ENCODE peak calls at places on chromosomes 12 and 14, in seven cellular contexts. R, L, G, A, B, Q and V are unnamed samples.

GRCh38 chr12:114767081-114767480 is 83.1 kb upstream of the TBX3 start:
- DNase-seq in Q (no peak), B (no peak), A (no peak), G (no peak), L (no peak), R (no peak), V (no peak)

GRCh38 chr12:124172646-124173045 is 122.2 kb upstream of the RFLNA start:
- DNase-seq in A (no peak), Q (no peak), B (no peak), L (no peak), R (peak), G (no peak), V (no peak)

GRCh38 chr12:89980236-89980635 is 271.6 kb upstream of the ATP2B1 start:
- DNase-seq in L (no peak), R (peak), G (no peak), A (no peak), Q (no peak), B (peak), V (no peak)

GRCh38 chr12:27176765-27177164 is 67.3 kb upstream of the STK38L start:
- DNase-seq in Q (no peak), G (no peak), R (no peak), B (peak), A (no peak), L (no peak), V (no peak)

GRCh38 chr12:77019920-77020319 is 45.4 kb downstream of the E2F7 start:
- DNase-seq in B (no peak), R (no peak), Q (no peak), A (no peak), L (no peak), G (no peak), V (no peak)

GRCh38 chr14:22781606-22782000 is 15.1 kb downstream of the OXA1L start:
- DNase-seq in L (no peak), G (no peak), B (peak), A (no peak), Q (no peak), R (peak), V (no peak)

GRCh38 chr12:114425031-114425626 is 19.2 kb upstream of the TBX5 start:
- DNase-seq in A (no peak), B (peak), L (peak), G (no peak), R (peak), Q (no peak), V (no peak)

GRCh38 chr12:4829161-4829792 is 80.4 kb upstream of the KCNA1 start:
- DNase-seq in G (no peak), A (no peak), Q (peak), B (no peak), R (no peak), L (no peak), V (no peak)

GRCh38 chr14:68047910-68048309 is 228.3 kb downstream of the RAD51B start:
- DNase-seq in B (peak), R (peak), Q (no peak), A (no peak), L (no peak), G (no peak), V (no peak)

GRCh38 chr12:126747530-126748149 is 1519.3 kb upstream of the TMEM132C start:
- DNase-seq in G (peak), Q (peak), R (peak), B (peak), L (peak), A (peak), V (peak)

GRCh38 chr12:92543872-92544271 is 158.9 kb upstream of the PLEKHG7 start:
- DNase-seq in A (no peak), Q (peak), R (no peak), L (no peak), B (no peak), G (no peak), V (no peak)

GRCh38 chr12:89962648-89963047 is 254.0 kb upstream of the ATP2B1 start:
- DNase-seq in G (no peak), A (peak), Q (no peak), B (peak), L (no peak), R (no peak), V (no peak)

GRCh38 chr14:21039585-21040369 is 2.4 kb upstream of the RNASE7 start:
- DNase-seq in A (peak), Q (peak), R (peak), G (no peak), B (peak), L (peak), V (no peak)

GRCh38 chr12:70920251-70920851 is at the start of gene PTPRR:
- DNase-seq in A (no peak), B (no peak), R (no peak), Q (no peak), G (no peak), L (peak), V (no peak)

GRCh38 chr14:61321385-61322010 is at the start of gene PRKCH:
- DNase-seq in Q (peak), R (no peak), L (peak), B (peak), G (peak), A (peak), V (peak)

GRCh38 chr12:6434205-6435180 is 10.3 kb upstream of the CD27 start:
- DNase-seq in A (no peak), R (no peak), Q (peak), G (no peak), B (no peak), L (peak), V (no peak)

GRCh38 chr12:4833053-4833452 is 76.7 kb upstream of the KCNA1 start:
- DNase-seq in B (no peak), R (no peak), A (no peak), G (no peak), L (no peak), Q (no peak), V (no peak)

GRCh38 chr12:113127791-113128199 is 7.8 kb downstream of the RASAL1 start:
- DNase-seq in B (no peak), A (no peak), G (no peak), Q (no peak), L (no peak), R (no peak), V (no peak)

GRCh38 chr14:97994020-97994531 is 1196.9 kb downstream of the VRK1 start:
- DNase-seq in R (no peak), Q (peak), G (no peak), L (no peak), B (no peak), A (no peak), V (no peak)

GRCh38 chr12:70117670-70118069 is 125.6 kb upstream of the CNOT2 start:
- DNase-seq in B (no peak), Q (no peak), A (no peak), G (no peak), R (no peak), L (no peak), V (no peak)

GRCh38 chr14:23538785-23539184 is 12.8 kb downstream of the ZFHX2 start:
- DNase-seq in R (no peak), Q (no peak), L (peak), B (peak), A (no peak), G (no peak), V (no peak)

GRCh38 chr14:35342160-35343010 is 50.2 kb downstream of the PSMA6 start:
- DNase-seq in A (no peak), G (no peak), R (no peak), B (peak), Q (no peak), L (peak), V (no peak)

GRCh38 chr12:11812558-11813421 is 163.3 kb downstream of the ETV6 start:
- DNase-seq in L (peak), R (no peak), B (no peak), G (no peak), A (peak), Q (peak), V (peak)

GRCh38 chr12:30002677-30003076 is 218.9 kb upstream of the TMTC1 start:
- DNase-seq in G (no peak), L (no peak), R (no peak), Q (no peak), A (no peak), B (no peak), V (no peak)

GRCh38 chr14:103103461-103104388 is 9.2 kb downstream of the EXOC3L4 start:
- DNase-seq in B (peak), R (peak), L (peak), G (no peak), A (peak), Q (peak), V (no peak)

GRCh38 chr12:24853094-24853493 is 95.8 kb downstream of the BCAT1 start:
- DNase-seq in R (no peak), A (no peak), Q (no peak), L (no peak), B (no peak), G (no peak), V (no peak)

GRCh38 chr12:96371787-96372699 is 28.2 kb downstream of the CDK17 start:
- DNase-seq in Q (no peak), A (no peak), G (no peak), R (no peak), L (no peak), B (no peak), V (no peak)

GRCh38 chr14:76950043-76951020 is 78.2 kb downstream of the IRF2BPL start:
- DNase-seq in B (peak), L (no peak), A (no peak), G (no peak), R (peak), Q (no peak), V (no peak)

GRCh38 chr12:80892597-80893445 is 44.9 kb downstream of the LIN7A start:
- DNase-seq in A (no peak), L (peak), B (peak), R (peak), Q (peak), G (no peak), V (no peak)

GRCh38 chr12:67442347-67442841 is 173.2 kb downstream of the CAND1 start:
- DNase-seq in Q (no peak), R (no peak), L (no peak), A (peak), B (no peak), G (no peak), V (no peak)

GRCh38 chr12:132954471-132955048 is 1.5 kb downstream of the ZNF605 start:
- DNase-seq in R (no peak), L (peak), G (no peak), A (no peak), B (peak), Q (no peak), V (no peak)

GRCh38 chr12:104605685-104606084 is 148.9 kb downstream of the CHST11 start:
- DNase-seq in B (peak), R (no peak), Q (no peak), A (peak), G (no peak), L (peak), V (no peak)

GRCh38 chr12:45615268-45615667 is 114.2 kb upstream of the ARID2 start:
- DNase-seq in B (peak), Q (no peak), A (no peak), R (peak), G (no peak), L (no peak), V (no peak)

GRCh38 chr12:29054790-29055663 is 94.1 kb upstream of the FAR2 start:
- DNase-seq in B (peak), R (no peak), Q (no peak), A (no peak), L (no peak), G (no peak), V (no peak)

GRCh38 chr12:17028348-17028747 is 422.4 kb upstream of the LMO3 start:
- DNase-seq in L (peak), G (no peak), Q (no peak), A (no peak), R (no peak), B (no peak), V (no peak)
- TF ChIP-seq CTCF in L (peak), G (no peak), Q (no peak), A (no peak), R (no peak), B (no peak), V (no peak)

GRCh38 chr12:48286665-48287064 is 64.1 kb downstream of the ZNF641 start:
- DNase-seq in G (no peak), Q (peak), R (no peak), B (peak), L (peak), A (no peak), V (no peak)
- TF ChIP-seq CTCF in G (peak), Q (peak), R (peak), B (peak), L (peak), A (no peak), V (no peak)

DNA sequence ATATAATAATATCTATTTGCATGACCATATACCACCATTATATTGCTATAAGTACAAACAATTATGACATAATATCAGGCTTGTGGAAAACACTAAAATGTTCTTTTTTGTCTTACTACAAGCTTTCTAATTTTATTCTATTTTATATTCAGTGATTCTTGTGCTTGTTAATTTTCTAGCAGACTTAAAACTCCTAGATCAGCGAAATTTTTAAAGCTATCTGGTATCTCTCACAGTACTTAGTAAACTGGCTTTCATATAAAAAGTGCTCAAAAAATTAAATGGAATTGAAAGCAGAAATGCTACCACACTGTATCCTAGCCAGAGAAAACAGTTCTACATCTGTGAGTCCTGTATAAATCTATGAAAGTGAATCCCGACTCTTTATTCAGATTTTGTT is 105.3 kb downstream of the PAX9 start:
- DNase-seq in L (no peak), Q (no peak), B (no peak), A (no peak), G (no peak), R (no peak), V (no peak)
- TF ChIP-seq CTCF in L (no peak), Q (no peak), B (no peak), A (no peak), G (no peak), R (no peak), V (no peak)

GRCh38 chr14:100710391-100711116 is 16.1 kb upstream of the DLK1 start:
- DNase-seq in L (no peak), R (no peak), G (no peak), A (no peak), B (no peak), Q (no peak), V (no peak)

GRCh38 chr14:100706860-100707259 is 19.8 kb upstream of the DLK1 start:
- DNase-seq in L (no peak), Q (no peak), B (no peak), R (no peak), A (no peak), G (no peak), V (no peak)

GRCh38 chr14:100709956-100710284 is 16.8 kb upstream of the DLK1 start:
- DNase-seq in B (no peak), G (no peak), L (no peak), Q (no peak), R (no peak), A (no peak), V (no peak)

GRCh38 chr14:100709252-100709955 is 17.3 kb upstream of the DLK1 start:
- DNase-seq in R (no peak), Q (no peak), G (no peak), A (no peak), L (peak), B (peak), V (no peak)

DNA sequence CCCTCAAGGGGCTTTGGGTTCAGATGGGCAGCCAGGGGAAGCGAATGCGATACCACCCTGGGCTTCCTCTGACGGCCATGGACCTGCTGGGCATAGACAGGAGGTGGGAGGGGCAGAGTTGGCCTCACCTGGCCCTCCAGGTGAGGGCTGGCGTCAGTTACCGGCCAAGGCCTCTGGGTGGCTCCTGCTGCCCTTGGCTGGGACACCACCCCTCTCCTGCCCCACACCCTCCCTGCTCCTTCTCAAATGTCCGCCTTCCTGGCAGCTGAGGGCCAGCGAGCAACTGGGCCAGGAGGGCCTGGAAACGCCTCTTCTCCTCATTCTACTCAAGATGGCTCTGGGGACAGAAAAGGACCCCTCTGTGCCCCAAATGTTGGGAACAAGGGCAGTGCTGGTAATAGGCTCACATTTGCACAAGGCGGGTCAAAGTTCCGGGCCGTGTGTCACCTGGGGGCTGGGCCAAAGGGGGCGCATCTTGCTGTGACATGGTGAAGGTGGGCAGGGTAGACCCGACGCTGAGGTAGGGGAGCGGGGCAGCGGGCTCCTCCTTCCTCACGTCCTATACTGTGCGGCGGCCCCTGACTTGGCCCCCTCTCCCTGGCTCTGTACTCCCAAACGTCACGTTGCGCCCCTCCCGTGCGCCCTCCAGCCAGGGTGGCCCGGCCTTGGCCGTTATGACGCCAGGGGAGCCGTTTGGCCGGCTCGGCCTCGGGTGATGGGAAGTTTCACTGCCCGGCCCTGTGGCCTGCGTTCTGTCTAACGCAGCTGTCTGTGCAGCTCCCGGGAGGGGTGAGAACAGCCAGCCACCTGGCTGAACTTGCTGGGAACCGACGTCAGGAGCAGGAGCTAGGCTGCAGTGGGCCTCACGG is 18.1 kb upstream of the DLK1 start:
- DNase-seq in Q (no peak), R (no peak), G (no peak), L (peak), B (peak), A (peak), V (no peak)
- TF ChIP-seq CTCF in Q (no peak), R (peak), G (no peak), L (peak), B (no peak), A (peak), V (no peak)

GRCh38 chr12:131323879-131324278 is 370.2 kb downstream of the ADGRD1 start:
- DNase-seq in A (no peak), R (no peak), L (no peak), Q (peak), B (no peak), G (no peak), V (no peak)
- TF ChIP-seq CTCF in A (no peak), R (no peak), L (no peak), Q (no peak), B (no peak), G (no peak), V (no peak)